ENCODE peak calls at places on chromosome 7, in nine cellular contexts. M is colonic mucosa, N is upper lobe of right lung, R is dorsolateral prefrontal cortex, A is uterus, H is body of pancreas, D is Caco-2, X is heart left ventricle, V is lower lobe of right lung. T is an unnamed sample.

GRCh38 chr7:107224858-107225257 is 56.1 kb downstream of the HBP1 start:
- DNase-seq in M (no peak), N (no peak), R (no peak), A (no peak), H (no peak), D (no peak), X (no peak), V (no peak), T (no peak)

GRCh38 chr7:48096273-48096672 is 7.2 kb downstream of the UPP1 start:
- DNase-seq in M (no peak), N (no peak), R (no peak), A (no peak), H (no peak), D (no peak), X (no peak), V (no peak), T (no peak)

GRCh38 chr7:25007668-25008067 is 27.7 kb upstream of the OSBPL3 start:
- DNase-seq in M (no peak), N (no peak), R (no peak), A (no peak), H (no peak), D (no peak), X (no peak), V (no peak), T (no peak)

GRCh38 chr7:107989618-107990373 is 13.2 kb downstream of the LAMB1 start:
- DNase-seq in M (no peak), N (no peak), R (no peak), A (no peak), H (no peak), D (no peak), X (no peak), V (no peak), T (no peak)

GRCh38 chr7:134755422-134756022 is 23.9 kb upstream of the CALD1 start:
- DNase-seq in M (no peak), N (no peak), R (no peak), A (no peak), H (no peak), D (peak; percentile 58), X (no peak), V (no peak), T (no peak)

GRCh38 chr7:106840342-106840741 is 24.7 kb upstream of the PIK3CG start:
- DNase-seq in M (no peak), N (no peak), R (no peak), A (no peak), H (no peak), D (no peak), X (no peak), V (no peak), T (peak; percentile 70)

GRCh38 chr7:54940748-54941147 is 78.1 kb upstream of the EGFR start:
- DNase-seq in M (no peak), N (no peak), R (no peak), A (no peak), H (no peak), D (no peak), X (no peak), V (no peak), T (no peak)

GRCh38 chr7:141785711-141786552 is 4.1 kb upstream of the TAS2R5 start:
- DNase-seq in M (no peak), N (no peak), R (no peak), A (no peak), H (peak; percentile 24), D (peak; percentile 41), X (no peak), V (no peak), T (peak; percentile 6)

GRCh38 chr7:113071465-113071864 is 15.2 kb downstream of the GPR85 start:
- DNase-seq in M (no peak), N (no peak), R (no peak), A (no peak), H (no peak), D (no peak), X (no peak), V (peak; percentile 51), T (no peak)

GRCh38 chr7:15685358-15686181 is 913 bp downstream of the MEOX2 start:
- DNase-seq in M (peak; percentile 27), N (no peak), R (peak; percentile 40), A (peak; percentile 43), H (peak; percentile 10), D (peak; percentile 31), X (peak; percentile 63), V (peak; percentile 50), T (peak; percentile 36)

GRCh38 chr7:7554021-7554432 is 12.7 kb upstream of the MIOS start:
- DNase-seq in M (no peak), N (no peak), R (no peak), A (no peak), H (no peak), D (no peak), X (no peak), V (no peak), T (peak; percentile 70)

GRCh38 chr7:16904086-16904485 is 22.3 kb upstream of the AGR3 start:
- DNase-seq in M (no peak), N (no peak), R (no peak), A (no peak), H (no peak), D (no peak), X (no peak), V (no peak), T (no peak)

GRCh38 chr7:5631752-5632151 is 149.7 kb downstream of the RNF216 start:
- DNase-seq in M (no peak), N (no peak), R (no peak), A (no peak), H (no peak), D (no peak), X (no peak), V (no peak), T (no peak)

GRCh38 chr7:5689716-5690115 is 91.7 kb downstream of the RNF216 start:
- DNase-seq in M (no peak), N (no peak), R (no peak), A (no peak), H (no peak), D (peak; percentile 53), X (no peak), V (no peak), T (no peak)

GRCh38 chr7:158354861-158355260 is 232.8 kb downstream of the PTPRN2 start:
- DNase-seq in M (no peak), N (no peak), R (no peak), A (no peak), H (no peak), D (no peak), X (no peak), V (no peak), T (no peak)

GRCh38 chr7:158356454-158356853 is 231.2 kb downstream of the PTPRN2 start:
- DNase-seq in M (no peak), N (no peak), R (no peak), A (no peak), H (no peak), D (no peak), X (no peak), V (no peak), T (no peak)

GRCh38 chr7:158355456-158356065 is 232.1 kb downstream of the PTPRN2 start:
- DNase-seq in M (peak; percentile 17), N (no peak), R (peak; percentile 27), A (no peak), H (no peak), D (peak; percentile 20), X (no peak), V (no peak), T (no peak)

GRCh38 chr7:158351481-158351880 is 236.1 kb downstream of the PTPRN2 start:
- DNase-seq in M (no peak), N (no peak), R (no peak), A (no peak), H (no peak), D (no peak), X (no peak), V (no peak), T (no peak)

DNA sequence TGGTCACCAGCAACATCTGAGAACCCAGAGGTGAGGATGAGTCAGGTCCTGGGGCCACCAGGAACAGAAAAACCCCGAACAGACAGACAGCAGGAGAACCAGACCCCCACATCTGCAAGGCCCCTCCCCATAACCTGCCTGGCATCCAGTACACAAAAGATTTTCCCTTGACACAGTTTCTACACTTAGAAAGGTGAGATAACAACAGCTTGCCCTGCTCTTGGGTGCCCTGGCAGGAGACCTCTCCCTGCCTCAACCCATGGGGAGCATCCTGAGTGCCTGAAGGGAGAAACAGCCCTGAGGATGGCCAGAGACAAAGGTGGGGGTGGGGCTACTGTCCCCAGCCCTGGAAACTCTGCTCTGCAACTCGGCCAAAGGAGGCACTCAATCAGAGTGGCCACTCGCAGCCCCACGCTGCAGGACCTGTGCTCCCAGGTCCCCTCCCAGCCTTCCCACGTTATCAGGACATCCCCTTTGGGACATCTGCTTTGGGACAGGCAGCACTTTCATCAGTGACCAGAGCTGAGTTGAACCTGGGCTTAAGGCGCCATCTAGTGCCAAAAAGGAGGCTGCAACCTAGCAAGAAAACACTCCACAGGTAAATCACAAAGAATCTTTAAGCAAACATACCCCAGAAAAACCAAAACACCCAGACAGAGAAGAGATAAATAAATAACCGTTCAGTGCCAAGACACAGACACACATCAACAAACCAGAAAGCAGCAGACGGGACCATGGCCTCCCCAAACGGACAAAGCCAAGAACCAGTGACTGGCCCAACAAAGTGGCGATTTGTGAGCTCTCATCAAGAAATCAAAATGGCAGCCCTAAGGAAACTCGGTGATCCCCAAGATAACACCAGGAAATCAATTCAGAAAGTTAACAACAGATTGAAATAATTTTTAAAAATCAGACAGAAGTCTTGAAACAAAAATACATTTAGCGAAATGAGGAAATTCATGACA is 233.7 kb downstream of the PTPRN2 start:
- DNase-seq in M (peak; percentile 30), N (peak; percentile 45), R (peak; percentile 23), A (no peak), H (no peak), D (peak; percentile 13), X (no peak), V (no peak), T (no peak)
- TF ChIP-seq CTCF in M (peak; percentile 41), N (peak; percentile 40), R (no peak), A (no peak), H (peak; percentile 17), D (peak; percentile 24), X (peak; percentile 19), V (peak; percentile 35), T (no peak)

GRCh38 chr7:27139335-27140107 is 4.0 kb downstream of the HOXA5 start:
- DNase-seq in M (peak; percentile 52), N (peak; percentile 61), R (no peak), A (no peak), H (no peak), D (no peak), X (no peak), V (no peak), T (no peak)
- H3K4me3 ChIP-seq in M (peak overlapping the region; percentile 48), N (peak overlapping the region; percentile 70), R (no peak overlapping the region), A (no peak overlapping the region), H (no peak overlapping the region), D (peak overlapping the region; percentile 37), X (no peak overlapping the region), V (peak overlapping the region; percentile 70), T (no peak overlapping the region)

GRCh38 chr7:31938650-31939049 is 131.6 kb downstream of the PDE1C start:
- DNase-seq in M (no peak), N (no peak), R (no peak), A (no peak), H (no peak), D (no peak), X (no peak), V (no peak), T (no peak)
- TF ChIP-seq CTCF in M (no peak), N (no peak), R (no peak), A (no peak), H (peak; percentile 9), D (peak; percentile 3), X (no peak), V (no peak), T (peak; percentile 36)

DNA sequence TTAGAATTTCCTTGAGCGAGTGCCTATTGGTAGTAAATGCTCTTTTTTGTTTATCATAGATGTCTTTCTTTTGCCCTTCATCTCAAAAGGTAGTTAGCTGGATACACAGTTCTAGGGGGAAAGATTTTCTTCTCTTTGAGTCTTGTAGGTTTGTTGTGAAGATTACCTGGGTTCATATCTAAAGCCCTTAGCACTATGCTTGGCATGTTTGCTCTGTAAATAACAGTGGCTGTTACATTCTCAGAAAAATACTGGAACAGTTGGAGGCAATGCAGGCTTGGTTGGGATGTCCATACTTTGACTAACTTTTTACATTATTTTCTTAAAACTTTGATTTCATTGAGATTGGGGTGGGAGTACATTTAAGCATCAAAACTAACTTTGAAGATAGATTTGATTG is 144.0 kb downstream of the AUTS2 start:
- DNase-seq in M (no peak), N (no peak), R (no peak), A (no peak), H (no peak), D (peak; percentile 42), X (no peak), V (no peak), T (no peak)
- H3K4me3 ChIP-seq in M (no peak overlapping the region), N (no peak overlapping the region), R (no peak overlapping the region), A (no peak overlapping the region), H (no peak overlapping the region), D (no peak overlapping the region), X (no peak overlapping the region), V (no peak overlapping the region), T (no peak overlapping the region)

T was measured in BJ.